ENCODE peak calls at places on chromosomes 4 and X, in eight cellular contexts. One of them, this sample, is unnamed.

GRCh38 chrX:53458082-53458481 is 23.9 kb upstream of the HSD17B10 start:
- DNase-seq in fibroblast of pulmonary artery: peak
- DNase-seq in AG09319: no peak
- DNase-seq in activated gamma-delta T cell treated with Interleukin-2 at 50 U/mL for 16 hours: no peak
- DNase-seq in choroid plexus epithelial cell: peak
- DNase-seq in NCI-H146: no peak
- DNase-seq in kidney glomerular epithelial cell: no peak
- DNase-seq in ACHN: no peak
- DNase-seq in this sample: no peak

GRCh38 chrX:41921492-41922124 is 1.7 kb downstream of the CASK start:
- DNase-seq in activated gamma-delta T cell treated with Interleukin-2 at 50 U/mL for 16 hours: no peak
- DNase-seq in choroid plexus epithelial cell: peak
- DNase-seq in fibroblast of pulmonary artery: peak
- DNase-seq in kidney glomerular epithelial cell: no peak
- DNase-seq in ACHN: peak
- DNase-seq in AG09319: peak
- DNase-seq in NCI-H146: peak
- DNase-seq in this sample: peak

GRCh38 chr4:87130985-87131753 is 89.2 kb downstream of the KLHL8 start:
- DNase-seq in activated gamma-delta T cell treated with Interleukin-2 at 50 U/mL for 16 hours: no peak
- DNase-seq in AG09319: no peak
- DNase-seq in ACHN: no peak
- DNase-seq in choroid plexus epithelial cell: no peak
- DNase-seq in fibroblast of pulmonary artery: no peak
- DNase-seq in NCI-H146: no peak
- DNase-seq in kidney glomerular epithelial cell: no peak
- DNase-seq in this sample: no peak

GRCh38 chr4:845836-846251 is 19.9 kb upstream of the CPLX1 start:
- DNase-seq in choroid plexus epithelial cell: peak
- DNase-seq in kidney glomerular epithelial cell: no peak
- DNase-seq in NCI-H146: no peak
- DNase-seq in ACHN: no peak
- DNase-seq in AG09319: no peak
- DNase-seq in fibroblast of pulmonary artery: peak
- DNase-seq in activated gamma-delta T cell treated with Interleukin-2 at 50 U/mL for 16 hours: no peak
- DNase-seq in this sample: no peak

GRCh38 chrX:47030339-47030738 is 47.9 kb upstream of the RGN start:
- DNase-seq in NCI-H146: peak
- DNase-seq in activated gamma-delta T cell treated with Interleukin-2 at 50 U/mL for 16 hours: no peak
- DNase-seq in kidney glomerular epithelial cell: peak
- DNase-seq in fibroblast of pulmonary artery: peak
- DNase-seq in choroid plexus epithelial cell: peak
- DNase-seq in AG09319: peak
- DNase-seq in ACHN: peak
- DNase-seq in this sample: peak

GRCh38 chr4:100721490-100721889 is 203.7 kb upstream of the EMCN start:
- DNase-seq in choroid plexus epithelial cell: no peak
- DNase-seq in ACHN: no peak
- DNase-seq in kidney glomerular epithelial cell: no peak
- DNase-seq in NCI-H146: no peak
- DNase-seq in AG09319: no peak
- DNase-seq in fibroblast of pulmonary artery: no peak
- DNase-seq in activated gamma-delta T cell treated with Interleukin-2 at 50 U/mL for 16 hours: no peak
- DNase-seq in this sample: no peak

GRCh38 chrX:101411984-101412383 is 4.0 kb downstream of the HNRNPH2 start:
- DNase-seq in fibroblast of pulmonary artery: no peak
- DNase-seq in AG09319: no peak
- DNase-seq in NCI-H146: no peak
- DNase-seq in choroid plexus epithelial cell: no peak
- DNase-seq in kidney glomerular epithelial cell: no peak
- DNase-seq in activated gamma-delta T cell treated with Interleukin-2 at 50 U/mL for 16 hours: no peak
- DNase-seq in ACHN: no peak
- DNase-seq in this sample: no peak

GRCh38 chr4:83767017-83767541 is 231.2 kb downstream of the GPAT3 start:
- DNase-seq in NCI-H146: no peak
- DNase-seq in choroid plexus epithelial cell: no peak
- DNase-seq in fibroblast of pulmonary artery: no peak
- DNase-seq in ACHN: no peak
- DNase-seq in activated gamma-delta T cell treated with Interleukin-2 at 50 U/mL for 16 hours: no peak
- DNase-seq in AG09319: no peak
- DNase-seq in kidney glomerular epithelial cell: no peak
- DNase-seq in this sample: no peak

GRCh38 chr4:56099378-56099786 is 150.6 kb downstream of the CEP135 start:
- DNase-seq in NCI-H146: no peak
- DNase-seq in AG09319: no peak
- DNase-seq in ACHN: no peak
- DNase-seq in fibroblast of pulmonary artery: no peak
- DNase-seq in choroid plexus epithelial cell: no peak
- DNase-seq in kidney glomerular epithelial cell: no peak
- DNase-seq in activated gamma-delta T cell treated with Interleukin-2 at 50 U/mL for 16 hours: no peak
- DNase-seq in this sample: no peak

GRCh38 chr4:184168406-184169019 is 49.2 kb downstream of the ENPP6 start:
- DNase-seq in choroid plexus epithelial cell: peak
- DNase-seq in NCI-H146: peak
- DNase-seq in fibroblast of pulmonary artery: peak
- DNase-seq in ACHN: peak
- DNase-seq in kidney glomerular epithelial cell: peak
- DNase-seq in activated gamma-delta T cell treated with Interleukin-2 at 50 U/mL for 16 hours: peak
- DNase-seq in AG09319: peak
- DNase-seq in this sample: peak

GRCh38 chrX:68550193-68550592 is 51.3 kb downstream of the YIPF6 start:
- DNase-seq in kidney glomerular epithelial cell: no peak
- DNase-seq in activated gamma-delta T cell treated with Interleukin-2 at 50 U/mL for 16 hours: no peak
- DNase-seq in ACHN: no peak
- DNase-seq in choroid plexus epithelial cell: no peak
- DNase-seq in fibroblast of pulmonary artery: no peak
- DNase-seq in NCI-H146: no peak
- DNase-seq in AG09319: no peak
- DNase-seq in this sample: no peak

GRCh38 chr4:77665381-77666069 is 59.9 kb downstream of the CXCL13 start:
- DNase-seq in choroid plexus epithelial cell: no peak
- DNase-seq in NCI-H146: no peak
- DNase-seq in activated gamma-delta T cell treated with Interleukin-2 at 50 U/mL for 16 hours: no peak
- DNase-seq in kidney glomerular epithelial cell: no peak
- DNase-seq in fibroblast of pulmonary artery: no peak
- DNase-seq in ACHN: no peak
- DNase-seq in AG09319: no peak
- DNase-seq in this sample: no peak